ENCODE peak calls at places on chromosome 6, in five cellular contexts. One of them, this sample, is unnamed.

GRCh38 chr6:18395851-18396187 is 8.7 kb downstream of the RNF144B start:
- DNase-seq in sigmoid colon: no peak
- DNase-seq in GM12878: no peak
- DNase-seq in A549: no peak
- DNase-seq in ovary: no peak
- DNase-seq in this sample: no peak

GRCh38 chr6:153038378-153038777 is 35.9 kb upstream of the MTRF1L start:
- DNase-seq in sigmoid colon: no peak
- DNase-seq in GM12878: no peak
- DNase-seq in A549: no peak
- DNase-seq in ovary: no peak
- DNase-seq in this sample: no peak

GRCh38 chr6:116424001-116424400 is 37.2 kb upstream of the CALHM6 start:
- DNase-seq in sigmoid colon: no peak
- DNase-seq in GM12878: no peak
- DNase-seq in A549: peak
- DNase-seq in ovary: no peak
- DNase-seq in this sample: no peak

GRCh38 chr6:168333039-168333438 is 13.5 kb upstream of the DACT2 start:
- DNase-seq in sigmoid colon: no peak
- DNase-seq in GM12878: no peak
- DNase-seq in A549: peak
- DNase-seq in ovary: no peak
- DNase-seq in this sample: no peak

GRCh38 chr6:90435207-90435899 is 138.7 kb upstream of the BACH2 start:
- DNase-seq in sigmoid colon: no peak
- DNase-seq in GM12878: no peak
- DNase-seq in A549: no peak
- DNase-seq in ovary: no peak
- DNase-seq in this sample: no peak

GRCh38 chr6:80605165-80605989 is 498.9 kb downstream of the BCKDHB start:
- DNase-seq in sigmoid colon: no peak
- DNase-seq in GM12878: no peak
- DNase-seq in A549: peak
- DNase-seq in ovary: no peak
- DNase-seq in this sample: no peak

GRCh38 chr6:1837868-1838267 is 228.2 kb downstream of the FOXC1 start:
- DNase-seq in sigmoid colon: no peak
- DNase-seq in GM12878: no peak
- DNase-seq in A549: no peak
- DNase-seq in ovary: no peak
- DNase-seq in this sample: no peak

GRCh38 chr6:46465294-46466165 is 25.7 kb downstream of the RCAN2 start:
- DNase-seq in sigmoid colon: no peak
- DNase-seq in GM12878: no peak
- DNase-seq in A549: no peak
- DNase-seq in ovary: no peak
- DNase-seq in this sample: no peak

GRCh38 chr6:30518505-30518850 is 29.2 kb downstream of the HLA-E start:
- DNase-seq in sigmoid colon: no peak
- DNase-seq in GM12878: no peak
- DNase-seq in A549: no peak
- DNase-seq in ovary: no peak
- DNase-seq in this sample: no peak

GRCh38 chr6:106538145-106538544 is 91.2 kb downstream of the RTN4IP1 start:
- DNase-seq in sigmoid colon: no peak
- DNase-seq in GM12878: no peak
- DNase-seq in A549: no peak
- DNase-seq in ovary: no peak
- DNase-seq in this sample: no peak

GRCh38 chr6:160070427-160070826 is 51.2 kb upstream of the SLC22A1 start:
- DNase-seq in sigmoid colon: no peak
- DNase-seq in GM12878: peak
- DNase-seq in A549: no peak
- DNase-seq in ovary: no peak
- DNase-seq in this sample: no peak

GRCh38 chr6:47004458-47004857 is 37.7 kb downstream of the ADGRF1 start:
- DNase-seq in sigmoid colon: no peak
- DNase-seq in GM12878: no peak
- DNase-seq in A549: no peak
- DNase-seq in ovary: no peak
- DNase-seq in this sample: no peak

DNA sequence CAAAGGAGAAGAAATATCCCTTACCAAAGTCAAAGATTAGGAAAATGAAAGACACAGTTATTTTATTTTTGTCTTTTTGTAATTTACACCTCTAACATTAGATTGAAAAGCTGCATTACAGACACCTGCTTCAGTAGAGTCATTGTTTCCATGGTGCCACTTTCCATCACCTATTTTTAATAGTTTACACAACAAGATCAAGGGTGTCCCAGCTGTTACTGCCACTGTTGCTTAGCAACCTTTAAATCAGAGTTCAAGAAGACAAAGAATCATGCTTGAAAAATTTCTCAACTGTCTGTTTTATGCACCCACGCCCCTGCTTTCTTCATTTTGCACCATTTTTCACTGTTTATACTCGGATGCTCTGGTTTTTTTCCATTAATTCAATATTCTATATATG is 668.2 kb upstream of the GJE1 start:
- DNase-seq in sigmoid colon: no peak
- DNase-seq in GM12878: no peak
- DNase-seq in A549: peak
- DNase-seq in ovary: no peak
- DNase-seq in this sample: no peak
- TF ChIP-seq EP300 in sigmoid colon: no peak
- TF ChIP-seq EP300 in GM12878: peak
- TF ChIP-seq EP300 in A549: no peak
- TF ChIP-seq EP300 in ovary: no peak
- TF ChIP-seq EP300 in this sample: no peak

DNA sequence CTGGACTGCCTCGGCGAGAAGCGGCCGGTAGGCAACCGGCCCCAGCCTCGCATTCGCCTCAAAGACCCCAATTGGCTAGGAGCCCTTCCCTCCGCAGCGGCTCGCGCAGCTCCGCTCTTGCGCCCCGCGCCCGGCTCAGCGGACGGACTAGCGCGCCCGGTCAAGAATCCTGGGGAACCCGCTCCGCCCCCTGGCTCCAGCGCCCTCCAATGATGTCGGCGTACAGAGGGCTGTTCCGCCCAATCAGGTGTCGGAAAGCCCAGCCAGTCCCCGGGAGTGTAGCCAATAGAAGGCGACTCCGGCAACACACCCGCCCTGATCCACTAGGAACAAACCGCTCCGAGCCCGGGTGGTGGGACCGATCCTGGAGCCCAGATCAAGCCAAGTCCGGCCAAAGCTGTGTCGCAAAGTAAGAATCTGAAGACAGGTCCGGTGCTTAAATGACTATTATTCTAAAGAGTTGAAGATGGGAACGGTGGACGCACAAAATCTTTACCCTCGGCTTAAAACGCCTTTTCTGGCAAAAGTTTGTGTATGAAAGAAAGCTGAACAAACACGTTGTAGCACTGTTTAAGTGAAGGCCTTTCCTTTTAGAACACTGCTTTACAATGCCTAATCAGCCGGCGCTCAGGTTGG is 132.2 kb downstream of the OGFRL1 start:
- DNase-seq in sigmoid colon: peak
- DNase-seq in GM12878: no peak
- DNase-seq in A549: peak
- DNase-seq in ovary: peak
- DNase-seq in this sample: peak
- TF ChIP-seq POLR2A in sigmoid colon: peak
- TF ChIP-seq POLR2A in GM12878: no peak
- TF ChIP-seq POLR2A in A549: peak
- TF ChIP-seq POLR2A in ovary: peak
- TF ChIP-seq POLR2A in this sample: peak

DNA sequence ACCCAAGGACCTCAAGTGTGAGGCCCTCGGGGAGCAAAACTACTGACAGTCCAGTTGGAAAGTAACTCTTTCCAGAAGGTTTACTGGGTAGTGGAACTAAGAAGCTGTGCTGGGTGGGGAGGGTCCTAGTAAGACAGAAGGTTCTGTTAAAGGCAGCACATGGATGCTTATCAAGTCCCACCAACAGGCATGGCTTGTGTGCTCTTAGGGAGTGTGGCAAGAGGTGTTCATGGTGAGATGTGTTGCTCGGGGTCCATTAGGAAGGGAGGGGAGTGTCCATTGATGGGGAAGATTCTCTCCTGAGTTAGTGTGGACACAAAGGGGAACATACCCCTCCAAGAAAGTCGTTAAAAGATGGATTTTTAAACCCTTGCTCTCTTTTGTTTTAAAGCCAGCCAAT is 120.6 kb downstream of the LY86 start:
- DNase-seq in sigmoid colon: no peak
- DNase-seq in GM12878: no peak
- DNase-seq in A549: no peak
- DNase-seq in ovary: no peak
- DNase-seq in this sample: no peak
- TF ChIP-seq EP300 in sigmoid colon: no peak
- TF ChIP-seq EP300 in GM12878: no peak
- TF ChIP-seq EP300 in A549: no peak
- TF ChIP-seq EP300 in ovary: no peak
- TF ChIP-seq EP300 in this sample: no peak

DNA sequence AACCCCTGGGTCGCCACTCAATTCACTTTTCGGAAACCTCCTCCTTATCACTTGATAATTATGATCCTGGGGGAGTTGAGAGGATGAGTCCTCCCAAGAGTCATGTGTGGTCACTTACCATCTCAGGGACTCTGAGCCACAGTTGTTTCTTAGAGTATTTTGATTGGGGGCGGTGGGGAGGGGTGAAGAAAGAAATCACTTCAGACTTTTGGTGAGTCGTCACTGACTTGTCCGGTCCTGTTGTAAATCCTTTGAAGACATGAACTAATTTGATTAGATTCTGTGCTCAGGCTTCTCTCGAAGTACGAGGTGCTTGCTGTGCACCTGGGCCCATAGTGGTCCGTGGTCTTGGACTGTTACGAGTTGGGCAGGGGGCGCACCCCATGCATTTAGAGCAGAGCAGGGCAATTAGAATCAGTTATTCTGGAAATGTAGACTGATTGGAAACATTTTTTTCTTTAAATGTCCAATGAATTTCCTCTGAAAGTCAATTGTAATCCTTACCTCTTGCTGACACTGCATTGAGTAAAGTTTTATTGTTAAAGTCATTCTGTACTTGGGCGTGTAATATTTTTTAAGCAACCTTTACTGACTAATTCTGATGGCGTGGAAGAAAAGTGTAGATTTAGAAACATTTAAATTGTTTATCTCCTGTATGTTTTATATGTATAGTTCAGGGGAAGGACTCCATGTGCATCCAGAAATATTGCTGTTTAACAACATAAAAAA is 173.4 kb downstream of the SLC16A10 start:
- DNase-seq in sigmoid colon: no peak
- DNase-seq in GM12878: no peak
- DNase-seq in A549: no peak
- DNase-seq in ovary: no peak
- DNase-seq in this sample: no peak
- TF ChIP-seq POLR2A in sigmoid colon: no peak
- TF ChIP-seq POLR2A in GM12878: no peak
- TF ChIP-seq POLR2A in A549: no peak
- TF ChIP-seq POLR2A in ovary: no peak
- TF ChIP-seq POLR2A in this sample: no peak

DNA sequence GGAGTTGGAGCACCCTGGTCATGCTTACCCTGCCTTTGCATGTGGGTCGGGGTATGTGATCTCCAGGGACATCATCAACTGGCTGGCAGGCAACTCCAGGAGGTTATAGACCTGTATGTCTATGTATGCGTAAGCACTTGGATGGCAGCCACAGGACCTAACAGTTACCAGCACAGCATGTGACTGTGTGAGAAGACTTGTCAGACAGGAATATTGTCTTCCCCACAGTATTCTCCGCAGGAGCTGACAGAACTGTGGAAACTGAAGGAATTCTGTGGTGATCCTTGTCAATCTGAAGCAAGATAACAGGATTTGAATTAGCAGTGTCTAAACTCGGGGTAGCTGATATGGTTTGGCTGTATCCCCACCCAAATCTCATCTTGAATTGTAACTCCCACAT is 59.2 kb downstream of the TMEM244 start:
- DNase-seq in sigmoid colon: no peak
- DNase-seq in GM12878: no peak
- DNase-seq in A549: no peak
- DNase-seq in ovary: no peak
- DNase-seq in this sample: no peak
- TF ChIP-seq EP300 in sigmoid colon: no peak
- TF ChIP-seq EP300 in GM12878: no peak
- TF ChIP-seq EP300 in A549: no peak
- TF ChIP-seq EP300 in ovary: no peak
- TF ChIP-seq EP300 in this sample: no peak